ENCODE peak calls at places on chromosomes 7 and 10, in four cellular contexts. C is left colon; Q is stimulated activated CD4-positive, alpha-beta T cell treated with anti-CD3 and anti-CD28 coated beads, Interleukin-1b, Interleukin-23, amount 100 ng/mL, for 4 hours; H is left cardiac atrium. K is an unnamed sample.

GRCh38 chr10:84743483-84743882 is 415.1 kb downstream of the CCSER2 start:
- DNase-seq in C (no peak), Q (no peak), H (no peak), K (no peak)

GRCh38 chr10:43964486-43964885 is 315.8 kb upstream of the ZNF32 start:
- DNase-seq in C (no peak), H (no peak), Q (no peak), K (no peak)

GRCh38 chr7:99120503-99120902 is 23.4 kb downstream of the SMURF1 start:
- DNase-seq in H (no peak), Q (no peak), C (no peak), K (no peak)

GRCh38 chr7:48090095-48090805 is 1.2 kb downstream of the UPP1 start:
- DNase-seq in Q (no peak), C (peak; percentile 48), H (peak; percentile 70), K (no peak)

GRCh38 chr10:125991009-125991788 is 94.8 kb downstream of the FANK1 start:
- DNase-seq in H (no peak), Q (no peak), C (no peak), K (no peak)

GRCh38 chr10:129936266-129936922 is 27.7 kb downstream of the EBF3 start:
- DNase-seq in C (no peak), Q (no peak), H (no peak), K (no peak)

GRCh38 chr10:91597397-91597881 is 35.4 kb downstream of the PPP1R3C start:
- DNase-seq in H (no peak), Q (no peak), C (no peak), K (no peak)

GRCh38 chr10:22251751-22252285 is 34.0 kb upstream of the EBLN1 start:
- DNase-seq in Q (peak; percentile 68), C (peak; percentile 65), H (peak; percentile 77), K (peak; percentile 62)

GRCh38 chr7:114953724-114954123 is 31.8 kb downstream of the MDFIC start:
- DNase-seq in C (no peak), Q (no peak), H (no peak), K (no peak)

GRCh38 chr10:131790021-131790420 is 110.8 kb upstream of the PPP2R2D start:
- DNase-seq in Q (no peak), C (no peak), H (no peak), K (no peak)

GRCh38 chr10:47116445-47116844 is 183.6 kb upstream of the GDF10 start:
- DNase-seq in C (no peak), H (no peak), Q (no peak), K (no peak)

GRCh38 chr7:125602441-125602840 is 672.8 kb upstream of the POT1 start:
- DNase-seq in H (no peak), Q (no peak), C (no peak), K (no peak)

GRCh38 chr7:81008901-81009300 is 90.0 kb upstream of the SEMA3C start:
- DNase-seq in C (no peak), H (no peak), Q (no peak), K (no peak)

GRCh38 chr7:110090113-110090820 is 1000.7 kb upstream of the LRRN3 start:
- DNase-seq in Q (no peak), H (no peak), C (no peak), K (no peak)

GRCh38 chr7:111937164-111937563 is 269.0 kb downstream of the DOCK4 start:
- DNase-seq in C (no peak), H (no peak), Q (no peak), K (no peak)

GRCh38 chr7:31373337-31374289 is 33.1 kb upstream of the NEUROD6 start:
- DNase-seq in C (peak; percentile 25), H (peak; percentile 37), Q (no peak), K (peak; percentile 49)